ENCODE peak calls at places on chromosomes 2 and 18, in four cellular contexts. S, L, I and V are unnamed samples.

GRCh38 chr2:191724015-191724414 is 46.1 kb downstream of the NABP1 start:
- DNase-seq in L (no peak), S (no peak), I (no peak), V (no peak)

GRCh38 chr2:240648650-240649275 is 23.5 kb downstream of the GPR35 start:
- DNase-seq in L (no peak), I (no peak), S (no peak), V (no peak)

GRCh38 chr2:64137567-64137966 is 6.7 kb downstream of the PELI1 start:
- DNase-seq in L (no peak), I (no peak), S (no peak), V (no peak)

GRCh38 chr2:190843874-190844699 is 36.5 kb upstream of the GLS start:
- DNase-seq in L (no peak), I (peak; percentile 95), S (peak; percentile 90), V (no peak)

GRCh38 chr2:145010635-145011034 is 490.7 kb upstream of the ZEB2 start:
- DNase-seq in S (no peak), I (no peak), L (no peak), V (peak; percentile 4)

GRCh38 chr18:49585781-49586663 is 24.2 kb downstream of the LIPG start:
- DNase-seq in S (no peak), L (peak; percentile 26), I (no peak), V (no peak)

GRCh38 chr2:211982162-211982561 is 556.4 kb downstream of the ERBB4 start:
- DNase-seq in I (no peak), S (no peak), L (no peak), V (no peak)

GRCh38 chr2:11962707-11963358 is 216.4 kb downstream of the LPIN1 start:
- DNase-seq in L (no peak), I (no peak), S (no peak), V (no peak)

GRCh38 chr18:22983175-22983574 is 50.0 kb downstream of the RBBP8 start:
- DNase-seq in L (peak; percentile 2), I (peak; percentile 67), S (no peak), V (peak; percentile 40)

GRCh38 chr2:188810591-188810990 is 163.6 kb upstream of the COL3A1 start:
- DNase-seq in I (no peak), L (no peak), S (no peak), V (no peak)

GRCh38 chr2:240524963-240525718 is 32.6 kb downstream of the ANKMY1 start:
- DNase-seq in I (no peak), L (no peak), S (no peak), V (no peak)

GRCh38 chr18:64103979-64104378 is 44.9 kb downstream of the LINC00305 start:
- DNase-seq in L (peak; percentile 16), S (no peak), I (peak; percentile 37), V (no peak)

GRCh38 chr2:230408244-230408842 is 7.7 kb upstream of the SP100 start:
- DNase-seq in L (no peak), S (no peak), I (peak; percentile 73), V (no peak)
- H3K4me1 ChIP-seq in L (no peaks in the 10 kb centered on the region), S (peaks cover 4% of the 10 kb centered on the region), I (peaks cover 16% of the 10 kb centered on the region), V (peaks cover 12% of the 10 kb centered on the region)

GRCh38 chr2:179273461-179273962 is 8.9 kb upstream of the SESTD1 start:
- DNase-seq in I (no peak), L (no peak), S (no peak), V (no peak)

GRCh38 chr2:179270689-179271088 is 6.1 kb upstream of the SESTD1 start:
- DNase-seq in S (no peak), I (no peak), L (no peak), V (no peak)

GRCh38 chr2:179275280-179276013 is 10.8 kb upstream of the SESTD1 start:
- DNase-seq in L (no peak), I (no peak), S (no peak), V (no peak)

GRCh38 chr2:179274749-179275148 is 10.1 kb upstream of the SESTD1 start:
- DNase-seq in I (no peak), S (no peak), L (no peak), V (peak; percentile 62)

GRCh38 chr2:179272406-179273192 is 8.0 kb upstream of the SESTD1 start:
- DNase-seq in I (peak; percentile 75), L (peak; percentile 11), S (peak; percentile 94), V (no peak)
- H3K4me3 ChIP-seq in I (peak overlapping the region; percentile 30), L (no peak overlapping the region), S (peak overlapping the region; percentile 21), V (no peak overlapping the region)

GRCh38 chr18:35441857-35442595 is 55.7 kb downstream of the INO80C start:
- DNase-seq in S (no peak), L (no peak), I (no peak), V (peak; percentile 7)
- H3K4me2 ChIP-seq in S (no peak overlapping the region), L (no peak overlapping the region), I (no peak overlapping the region), V (no peak overlapping the region)

DNA sequence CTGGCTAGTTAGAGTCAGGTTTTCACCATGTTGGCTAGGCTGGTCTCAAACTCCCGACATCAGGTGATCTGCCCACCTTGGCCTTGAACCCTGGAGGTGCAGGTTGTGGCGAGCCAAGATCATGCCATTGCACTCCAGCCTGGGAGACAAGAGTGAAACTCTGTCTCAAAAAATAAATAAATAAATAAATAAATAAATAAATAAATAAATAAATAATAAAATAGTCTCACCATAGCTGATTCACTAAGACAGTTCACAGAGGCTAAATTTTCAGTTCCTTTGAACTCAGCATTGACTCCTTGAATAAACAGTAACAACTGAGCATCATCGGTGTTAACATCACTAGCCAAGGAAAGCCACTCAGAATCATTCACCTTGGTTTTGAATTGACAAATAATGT is 32.7 kb downstream of the GNAL start:
- DNase-seq in L (no peak), S (no peak), I (no peak), V (no peak)
- H3K4me1 ChIP-seq in L (no peaks in the 10 kb centered on the region), S (no peaks in the 10 kb centered on the region), I (peaks cover 2% of the 10 kb centered on the region), V (peaks cover 38% of the 10 kb centered on the region)

DNA sequence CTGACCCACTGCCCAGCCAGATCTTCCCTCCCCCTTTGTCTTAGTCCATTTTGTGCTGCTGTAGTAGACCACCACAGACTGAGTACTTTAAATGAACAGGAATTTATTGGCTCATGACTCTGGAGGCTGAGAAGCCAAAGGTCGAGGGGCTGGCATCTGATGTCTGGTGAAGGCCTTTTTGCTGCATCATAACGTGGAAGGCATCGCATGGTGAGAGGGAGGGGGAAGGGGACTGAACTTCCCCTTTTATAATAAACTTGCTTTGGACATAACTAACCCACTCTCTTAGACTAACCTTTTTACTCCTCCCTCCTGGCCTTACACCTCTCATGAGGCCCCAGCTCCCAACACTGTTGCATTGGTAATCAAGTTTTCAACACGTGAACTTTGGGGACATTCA is 83.8 kb downstream of the MAP4K4 start:
- DNase-seq in I (no peak), S (no peak), L (no peak), V (peak; percentile 57)
- H3K4me3 ChIP-seq in I (no peak overlapping the region), S (no peak overlapping the region), L (no peak overlapping the region), V (peak overlapping the region; percentile 26)

GRCh38 chr2:220276736-220277444 is 649.5 kb downstream of the SLC4A3 start:
- DNase-seq in S (no peak), L (no peak), I (peak; percentile 32), V (no peak)

GRCh38 chr2:220278022-220278421 is 650.6 kb downstream of the SLC4A3 start:
- DNase-seq in I (no peak), S (no peak), L (no peak), V (no peak)

GRCh38 chr2:220275454-220275853 is 648.0 kb downstream of the SLC4A3 start:
- DNase-seq in S (peak; percentile 66), L (no peak), I (peak; percentile 85), V (no peak)

GRCh38 chr2:220279372-220279771 is 651.9 kb downstream of the SLC4A3 start:
- DNase-seq in I (peak; percentile 96), S (peak; percentile 69), L (no peak), V (no peak)

DNA sequence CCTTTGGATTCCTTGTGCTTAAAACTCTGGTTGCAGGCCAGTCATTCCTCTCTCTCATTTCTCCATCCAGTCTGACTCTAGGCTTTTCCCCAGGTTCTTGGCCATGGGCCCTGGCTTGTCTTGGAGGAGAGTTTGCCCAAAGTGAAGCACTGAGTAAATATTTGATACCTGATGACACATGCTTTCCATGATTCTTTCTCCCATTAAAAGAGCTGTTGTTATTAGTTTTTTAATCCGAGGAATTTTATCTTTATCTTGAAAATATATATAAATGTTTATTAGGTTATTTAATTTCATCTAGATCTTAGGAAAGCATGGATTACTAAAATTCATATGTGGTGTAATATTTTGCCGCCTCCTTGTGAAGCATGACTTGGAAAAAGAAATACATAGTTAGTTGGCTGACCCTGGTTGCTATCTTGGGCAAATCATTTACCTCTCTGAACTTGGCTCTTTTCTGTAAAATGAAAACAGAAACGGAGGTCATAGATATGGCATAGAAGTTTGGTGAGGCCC is 650.1 kb downstream of the SLC4A3 start:
- DNase-seq in L (no peak), S (peak; percentile 73), I (peak; percentile 97), V (no peak)
- H3K4me2 ChIP-seq in L (no peak overlapping the region), S (no peak overlapping the region), I (peak overlapping the region; percentile 60), V (no peak overlapping the region)

GRCh38 chr2:70732736-70733427 is 35.1 kb downstream of the ADD2 start:
- DNase-seq in L (no peak), I (no peak), S (no peak), V (no peak)
- H3K4me1 ChIP-seq in L (peaks cover 46% of the 10 kb centered on the region), I (no peaks in the 10 kb centered on the region), S (no peaks in the 10 kb centered on the region), V (no peaks in the 10 kb centered on the region)

DNA sequence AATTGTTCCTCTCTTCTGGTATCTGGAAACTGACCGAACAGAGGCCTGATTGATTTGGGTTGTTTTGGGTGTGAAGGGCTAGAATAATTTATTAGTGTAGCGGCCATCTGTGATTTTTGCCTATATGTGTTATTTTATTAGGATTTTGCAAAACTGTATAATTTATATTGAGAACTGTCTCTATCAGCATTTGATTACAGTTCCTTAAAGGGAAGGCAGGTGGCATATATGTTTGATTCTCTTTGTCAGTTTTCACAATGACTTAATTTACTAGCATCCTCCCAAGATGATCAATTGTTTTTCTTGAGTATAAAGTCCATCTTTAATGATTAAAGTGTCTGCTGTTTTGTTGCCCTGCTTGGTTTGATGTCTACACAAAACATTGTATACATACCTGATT is 4.5 kb downstream of the NBEAL1 start:
- DNase-seq in L (no peak), I (no peak), S (no peak), V (no peak)
- H3K4me3 ChIP-seq in L (peak overlapping the region; percentile 12), I (peak overlapping the region; percentile 60), S (no peak overlapping the region), V (no peak overlapping the region)

GRCh38 chr2:18445412-18446320 is 114.8 kb downstream of the RDH14 start:
- DNase-seq in I (no peak), L (no peak), S (no peak), V (no peak)
- H3K4me2 ChIP-seq in I (no peak overlapping the region), L (no peak overlapping the region), S (no peak overlapping the region), V (no peak overlapping the region)

GRCh38 chr2:219625179-219625578 is 2.3 kb upstream of the SLC4A3 start:
- DNase-seq in S (no peak), I (no peak), L (no peak), V (no peak)

GRCh38 chr2:219626540-219626939 is 890 bp upstream of the SLC4A3 start:
- DNase-seq in S (no peak), L (no peak), I (no peak), V (no peak)

GRCh38 chr2:219628235-219628985 is 980 bp downstream of the SLC4A3 start:
- DNase-seq in S (no peak), I (no peak), L (no peak), V (no peak)

GRCh38 chr2:219628986-219629901 is 1.8 kb downstream of the SLC4A3 start:
- DNase-seq in L (no peak), I (no peak), S (no peak), V (no peak)

GRCh38 chr2:219627105-219628100 is at the start of gene SLC4A3:
- DNase-seq in I (peak; percentile 51), S (no peak), L (peak; percentile 86), V (no peak)
- H3K4me1 ChIP-seq in I (peaks cover 5% of the 10 kb centered on the region), S (no peaks in the 10 kb centered on the region), L (peaks cover 7% of the 10 kb centered on the region), V (no peaks in the 10 kb centered on the region)